ENCODE peak calls at places on chromosomes 2 and 18, in four cellular contexts. A, Y, P and S are unnamed samples.

GRCh38 chr2:149204686-149205085 is 125.7 kb upstream of the LYPD6 start:
- DNase-seq in A (no peak), Y (no peak), P (no peak), S (no peak)

GRCh38 chr2:238274152-238274865 is 14.1 kb downstream of the PER2 start:
- DNase-seq in A (no peak), Y (no peak), P (no peak), S (no peak)

GRCh38 chr2:101463885-101464653 is 10.8 kb downstream of the RFX8 start:
- DNase-seq in A (no peak), Y (peak), P (peak), S (no peak)

GRCh38 chr2:241274127-241274526 is 41.3 kb downstream of the HDLBP start:
- DNase-seq in A (no peak), Y (no peak), P (no peak), S (no peak)

GRCh38 chr2:128727914-128728313 is 409.2 kb upstream of the HS6ST1 start:
- DNase-seq in A (no peak), Y (peak), P (peak), S (no peak)

GRCh38 chr18:47591429-47591828 is 339.0 kb downstream of the SMAD2 start:
- DNase-seq in A (no peak), Y (no peak), P (no peak), S (no peak)

GRCh38 chr2:14991723-14992122 is 359.2 kb downstream of the LRATD1 start:
- DNase-seq in A (no peak), Y (no peak), P (no peak), S (no peak)

GRCh38 chr18:51355841-51356240 is 158.4 kb upstream of the MEX3C start:
- DNase-seq in A (no peak), Y (no peak), P (no peak), S (no peak)

GRCh38 chr2:120517790-120518469 is 172.0 kb downstream of the INHBB start:
- DNase-seq in A (no peak), Y (no peak), P (no peak), S (peak)

GRCh38 chr2:44134848-44135247 is 33.8 kb upstream of the PPM1B start:
- DNase-seq in A (no peak), Y (no peak), P (no peak), S (no peak)